ENCODE peak calls at places on chromosomes 4 and X, in four cellular contexts. One of them, this sample, is unnamed.

GRCh38 chr4:183721207-183722081 is 62.4 kb downstream of the TRAPPC11 start:
- DNase-seq in WTC11: peak; percentile 41
- DNase-seq in GM20000: peak; percentile 63
- DNase-seq in progenitor cell of endocrine pancreas: no peak
- DNase-seq in this sample: peak; percentile 23

GRCh38 chr4:131499139-131499873 is 1649.8 kb upstream of the PCDH10 start:
- DNase-seq in WTC11: no peak
- DNase-seq in GM20000: no peak
- DNase-seq in progenitor cell of endocrine pancreas: no peak
- DNase-seq in this sample: no peak

GRCh38 chr4:33998204-33998603 is 2246.1 kb downstream of the ARAP2 start:
- DNase-seq in WTC11: no peak
- DNase-seq in GM20000: no peak
- DNase-seq in progenitor cell of endocrine pancreas: no peak
- DNase-seq in this sample: no peak

GRCh38 chrX:138925330-138925729 is 213.8 kb upstream of the FGF13 start:
- DNase-seq in WTC11: no peak
- DNase-seq in GM20000: no peak
- DNase-seq in progenitor cell of endocrine pancreas: no peak
- DNase-seq in this sample: no peak

GRCh38 chrX:47960400-47960799 is 43.4 kb downstream of the ZNF182 start:
- DNase-seq in WTC11: no peak
- DNase-seq in GM20000: no peak
- DNase-seq in progenitor cell of endocrine pancreas: no peak
- DNase-seq in this sample: no peak

GRCh38 chr4:174389439-174389838 is 105.7 kb downstream of the CEP44 start:
- DNase-seq in WTC11: no peak
- DNase-seq in GM20000: no peak
- DNase-seq in progenitor cell of endocrine pancreas: no peak
- DNase-seq in this sample: no peak

GRCh38 chr4:160928482-160928881 is 1235.3 kb downstream of the FSTL5 start:
- DNase-seq in WTC11: no peak
- DNase-seq in GM20000: no peak
- DNase-seq in progenitor cell of endocrine pancreas: no peak
- DNase-seq in this sample: no peak

GRCh38 chrX:87370865-87371264 is 146.7 kb upstream of the KLHL4 start:
- DNase-seq in WTC11: no peak
- DNase-seq in GM20000: no peak
- DNase-seq in progenitor cell of endocrine pancreas: no peak
- DNase-seq in this sample: no peak

GRCh38 chr4:78799551-78800495 is 23.7 kb downstream of the BMP2K start:
- DNase-seq in WTC11: no peak
- DNase-seq in GM20000: no peak
- DNase-seq in progenitor cell of endocrine pancreas: no peak
- DNase-seq in this sample: no peak

GRCh38 chr4:86556791-86557415 is 37.2 kb upstream of the PTPN13 start:
- DNase-seq in WTC11: no peak
- DNase-seq in GM20000: no peak
- DNase-seq in progenitor cell of endocrine pancreas: no peak
- DNase-seq in this sample: no peak

GRCh38 chr4:152605641-152606304 is 69.9 kb upstream of the FBXW7 start:
- DNase-seq in WTC11: no peak
- DNase-seq in GM20000: no peak
- DNase-seq in progenitor cell of endocrine pancreas: no peak
- DNase-seq in this sample: no peak

GRCh38 chr4:140901736-140902336 is 145.7 kb upstream of the TBC1D9 start:
- DNase-seq in WTC11: no peak
- DNase-seq in GM20000: no peak
- DNase-seq in progenitor cell of endocrine pancreas: no peak
- DNase-seq in this sample: no peak

GRCh38 chrX:960821-961220 is 251.6 kb downstream of the CRLF2 start:
- DNase-seq in WTC11: no peak
- DNase-seq in GM20000: no peak
- DNase-seq in progenitor cell of endocrine pancreas: no peak
- DNase-seq in this sample: no peak

GRCh38 chrX:111861605-111862004 is 14.4 kb upstream of the TRPC5OS start:
- DNase-seq in WTC11: no peak
- DNase-seq in GM20000: no peak
- DNase-seq in progenitor cell of endocrine pancreas: no peak
- DNase-seq in this sample: no peak

GRCh38 chr4:157664726-157665125 is 444.2 kb downstream of the GRIA2 start:
- DNase-seq in WTC11: no peak
- DNase-seq in GM20000: no peak
- DNase-seq in progenitor cell of endocrine pancreas: no peak
- DNase-seq in this sample: no peak

GRCh38 chr4:77600521-77601451 is 4.8 kb upstream of the CXCL13 start:
- DNase-seq in WTC11: peak; percentile 29
- DNase-seq in GM20000: peak; percentile 41
- DNase-seq in progenitor cell of endocrine pancreas: peak; percentile 13
- DNase-seq in this sample: peak; percentile 31

GRCh38 chr4:106062452-106062875 is 167.2 kb downstream of the NPNT start:
- DNase-seq in WTC11: no peak
- DNase-seq in GM20000: no peak
- DNase-seq in progenitor cell of endocrine pancreas: no peak
- DNase-seq in this sample: no peak

GRCh38 chr4:83113429-83113786 is 1.1 kb downstream of the PLAC8 start:
- DNase-seq in WTC11: no peak
- DNase-seq in GM20000: no peak
- DNase-seq in progenitor cell of endocrine pancreas: no peak
- DNase-seq in this sample: no peak

GRCh38 chr4:2289955-2290333 is 28.0 kb upstream of the MXD4 start:
- DNase-seq in WTC11: no peak
- DNase-seq in GM20000: no peak
- DNase-seq in progenitor cell of endocrine pancreas: no peak
- DNase-seq in this sample: no peak

GRCh38 chr4:122117743-122118142 is 34.4 kb upstream of the BLTP1 start:
- DNase-seq in WTC11: no peak
- DNase-seq in GM20000: no peak
- DNase-seq in progenitor cell of endocrine pancreas: no peak
- DNase-seq in this sample: no peak

GRCh38 chr4:40564004-40564403 is 65.7 kb downstream of the RBM47 start:
- DNase-seq in WTC11: no peak
- DNase-seq in GM20000: no peak
- DNase-seq in progenitor cell of endocrine pancreas: no peak
- DNase-seq in this sample: no peak

GRCh38 chrX:118553042-118553714 is 57.6 kb downstream of the DOCK11 start:
- DNase-seq in WTC11: no peak
- DNase-seq in GM20000: no peak
- DNase-seq in progenitor cell of endocrine pancreas: no peak
- DNase-seq in this sample: no peak

GRCh38 chr4:86497131-86497530 is 97.0 kb upstream of the PTPN13 start:
- DNase-seq in WTC11: no peak
- DNase-seq in GM20000: no peak
- DNase-seq in progenitor cell of endocrine pancreas: no peak
- DNase-seq in this sample: no peak

GRCh38 chrX:17082831-17083230 is 136.4 kb downstream of the REPS2 start:
- DNase-seq in WTC11: no peak
- DNase-seq in GM20000: no peak
- DNase-seq in progenitor cell of endocrine pancreas: no peak
- DNase-seq in this sample: no peak

GRCh38 chrX:40449396-40449795 is 131.4 kb upstream of the ATP6AP2 start:
- DNase-seq in WTC11: no peak
- DNase-seq in GM20000: no peak
- DNase-seq in progenitor cell of endocrine pancreas: no peak
- DNase-seq in this sample: no peak

GRCh38 chr4:2931765-2932560 is 31.2 kb downstream of the NOP14 start:
- DNase-seq in WTC11: peak; percentile 64
- DNase-seq in GM20000: peak; percentile 83
- DNase-seq in progenitor cell of endocrine pancreas: no peak
- DNase-seq in this sample: no peak

GRCh38 chr4:110055014-110055768 is 142.5 kb downstream of the EGF start:
- DNase-seq in WTC11: no peak
- DNase-seq in GM20000: peak; percentile 52
- DNase-seq in progenitor cell of endocrine pancreas: no peak
- DNase-seq in this sample: no peak

GRCh38 chr4:121674696-121675095 is 22.1 kb downstream of the ANXA5 start:
- DNase-seq in WTC11: no peak
- DNase-seq in GM20000: no peak
- DNase-seq in progenitor cell of endocrine pancreas: no peak
- DNase-seq in this sample: no peak

GRCh38 chr4:14178421-14178820 is 550.9 kb upstream of the BOD1L1 start:
- DNase-seq in WTC11: no peak
- DNase-seq in GM20000: no peak
- DNase-seq in progenitor cell of endocrine pancreas: no peak
- DNase-seq in this sample: no peak

GRCh38 chrX:2819345-2820130 is 9.2 kb upstream of the GYG2 start:
- DNase-seq in WTC11: no peak
- DNase-seq in GM20000: no peak
- DNase-seq in progenitor cell of endocrine pancreas: no peak
- DNase-seq in this sample: no peak
- TF ChIP-seq CTCF in WTC11: no peak
- TF ChIP-seq CTCF in GM20000: no peak
- TF ChIP-seq CTCF in progenitor cell of endocrine pancreas: peak; percentile 65
- TF ChIP-seq CTCF in this sample: no peak

DNA sequence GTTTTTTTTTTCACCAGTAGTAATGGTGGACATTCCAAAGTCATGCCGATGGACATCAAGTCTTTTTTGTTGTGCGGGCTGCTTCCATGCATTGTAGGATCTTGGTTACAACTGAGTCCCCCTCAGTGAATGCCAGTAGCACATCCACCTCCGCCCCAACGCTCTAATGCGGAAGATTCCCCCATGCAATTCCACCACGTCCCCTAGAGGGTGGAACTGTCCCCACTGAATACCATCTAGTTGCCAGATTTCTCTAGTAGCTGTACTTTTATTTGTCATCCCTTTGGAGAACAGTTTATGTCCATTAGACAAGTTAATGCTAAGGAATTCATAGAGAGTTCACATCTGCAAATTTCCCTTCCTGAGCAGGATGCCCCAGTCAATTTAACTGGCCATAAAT is 6.7 kb downstream of the SHISA3 start:
- DNase-seq in WTC11: peak; percentile 40
- DNase-seq in GM20000: no peak
- DNase-seq in progenitor cell of endocrine pancreas: no peak
- DNase-seq in this sample: no peak
- TF ChIP-seq CTCF in WTC11: peak; percentile 56
- TF ChIP-seq CTCF in GM20000: no peak
- TF ChIP-seq CTCF in progenitor cell of endocrine pancreas: no peak
- TF ChIP-seq CTCF in this sample: no peak

GRCh38 chrX:42290608-42291007 is 367.3 kb upstream of the CASK start:
- DNase-seq in WTC11: no peak
- DNase-seq in GM20000: no peak
- DNase-seq in progenitor cell of endocrine pancreas: no peak
- DNase-seq in this sample: no peak
- TF ChIP-seq CTCF in WTC11: no peak
- TF ChIP-seq CTCF in GM20000: no peak
- TF ChIP-seq CTCF in progenitor cell of endocrine pancreas: no peak
- TF ChIP-seq CTCF in this sample: no peak

GRCh38 chr4:185781555-185782215 is 30.3 kb downstream of the SORBS2 start:
- DNase-seq in WTC11: no peak
- DNase-seq in GM20000: no peak
- DNase-seq in progenitor cell of endocrine pancreas: no peak
- DNase-seq in this sample: no peak
- TF ChIP-seq CTCF in WTC11: no peak
- TF ChIP-seq CTCF in GM20000: no peak
- TF ChIP-seq CTCF in progenitor cell of endocrine pancreas: no peak
- TF ChIP-seq CTCF in this sample: no peak